ENCODE peak calls at places on chromosomes 5 and 9, in ten cellular contexts. One of them, this sample, is unnamed.

GRCh38 chr9:89884356-89885083 is 279.7 kb downstream of the GADD45G start:
- DNase-seq in left lung: no peak
- DNase-seq in Calu3: no peak
- DNase-seq in H1: no peak
- DNase-seq in A673: no peak
- DNase-seq in MCF 10A: no peak
- DNase-seq in transverse colon: no peak
- DNase-seq in HepG2: no peak
- DNase-seq in left ventricle myocardium inferior: peak
- DNase-seq in cardiac fibroblast: no peak
- DNase-seq in this sample: no peak

GRCh38 chr5:41414598-41414997 is 95.8 kb downstream of the PLCXD3 start:
- DNase-seq in Calu3: peak
- DNase-seq in left ventricle myocardium inferior: no peak
- DNase-seq in left lung: no peak
- DNase-seq in MCF 10A: peak
- DNase-seq in H1: no peak
- DNase-seq in transverse colon: no peak
- DNase-seq in HepG2: peak
- DNase-seq in A673: no peak
- DNase-seq in cardiac fibroblast: peak
- DNase-seq in this sample: no peak

GRCh38 chr5:111254613-111255012 is 30.4 kb downstream of the CAMK4 start:
- DNase-seq in Calu3: peak
- DNase-seq in MCF 10A: no peak
- DNase-seq in left lung: no peak
- DNase-seq in left ventricle myocardium inferior: no peak
- DNase-seq in transverse colon: no peak
- DNase-seq in HepG2: no peak
- DNase-seq in cardiac fibroblast: no peak
- DNase-seq in A673: no peak
- DNase-seq in H1: no peak
- DNase-seq in this sample: no peak

GRCh38 chr5:120007619-120008018 is 378.3 kb downstream of the FAM170A start:
- DNase-seq in A673: no peak
- DNase-seq in Calu3: no peak
- DNase-seq in cardiac fibroblast: no peak
- DNase-seq in left lung: no peak
- DNase-seq in HepG2: no peak
- DNase-seq in H1: no peak
- DNase-seq in MCF 10A: no peak
- DNase-seq in transverse colon: no peak
- DNase-seq in left ventricle myocardium inferior: no peak
- DNase-seq in this sample: no peak

GRCh38 chr5:158039911-158040347 is 181.0 kb upstream of the CLINT1 start:
- DNase-seq in A673: no peak
- DNase-seq in HepG2: no peak
- DNase-seq in left lung: no peak
- DNase-seq in transverse colon: no peak
- DNase-seq in cardiac fibroblast: no peak
- DNase-seq in Calu3: no peak
- DNase-seq in left ventricle myocardium inferior: no peak
- DNase-seq in H1: no peak
- DNase-seq in MCF 10A: no peak
- DNase-seq in this sample: no peak

GRCh38 chr5:161385080-161385479 is 161.4 kb downstream of the GABRB2 start:
- DNase-seq in H1: no peak
- DNase-seq in HepG2: no peak
- DNase-seq in left ventricle myocardium inferior: no peak
- DNase-seq in transverse colon: no peak
- DNase-seq in Calu3: no peak
- DNase-seq in MCF 10A: no peak
- DNase-seq in A673: no peak
- DNase-seq in cardiac fibroblast: no peak
- DNase-seq in left lung: no peak
- DNase-seq in this sample: no peak

GRCh38 chr5:133383580-133383939 is 228.8 kb downstream of the FSTL4 start:
- DNase-seq in A673: no peak
- DNase-seq in H1: no peak
- DNase-seq in left ventricle myocardium inferior: no peak
- DNase-seq in HepG2: no peak
- DNase-seq in MCF 10A: no peak
- DNase-seq in left lung: no peak
- DNase-seq in transverse colon: no peak
- DNase-seq in cardiac fibroblast: no peak
- DNase-seq in Calu3: no peak
- DNase-seq in this sample: peak

GRCh38 chr9:101119206-101119819 is 90.8 kb downstream of the PLPPR1 start:
- DNase-seq in transverse colon: peak
- DNase-seq in cardiac fibroblast: peak
- DNase-seq in H1: no peak
- DNase-seq in Calu3: peak
- DNase-seq in left lung: peak
- DNase-seq in MCF 10A: peak
- DNase-seq in A673: peak
- DNase-seq in left ventricle myocardium inferior: peak
- DNase-seq in HepG2: peak
- DNase-seq in this sample: no peak

GRCh38 chr9:112752334-112753110 is 2.0 kb downstream of the SNX30 start:
- DNase-seq in left lung: no peak
- DNase-seq in transverse colon: no peak
- DNase-seq in cardiac fibroblast: no peak
- DNase-seq in HepG2: no peak
- DNase-seq in H1: no peak
- DNase-seq in A673: no peak
- DNase-seq in left ventricle myocardium inferior: no peak
- DNase-seq in MCF 10A: no peak
- DNase-seq in Calu3: no peak
- DNase-seq in this sample: no peak

GRCh38 chr9:112751059-112751795 is 667 bp downstream of the SNX30 start:
- DNase-seq in left ventricle myocardium inferior: peak
- DNase-seq in left lung: peak
- DNase-seq in transverse colon: peak
- DNase-seq in A673: peak
- DNase-seq in Calu3: peak
- DNase-seq in H1: peak
- DNase-seq in cardiac fibroblast: peak
- DNase-seq in MCF 10A: peak
- DNase-seq in HepG2: peak
- DNase-seq in this sample: peak

GRCh38 chr9:112748041-112748440 is 2.5 kb upstream of the SNX30 start:
- DNase-seq in H1: no peak
- DNase-seq in HepG2: no peak
- DNase-seq in transverse colon: no peak
- DNase-seq in MCF 10A: no peak
- DNase-seq in left lung: no peak
- DNase-seq in Calu3: no peak
- DNase-seq in left ventricle myocardium inferior: no peak
- DNase-seq in cardiac fibroblast: no peak
- DNase-seq in A673: no peak
- DNase-seq in this sample: no peak

GRCh38 chr9:112750767-112751058 is 153 bp downstream of the SNX30 start:
- DNase-seq in left ventricle myocardium inferior: no peak
- DNase-seq in cardiac fibroblast: no peak
- DNase-seq in Calu3: no peak
- DNase-seq in transverse colon: no peak
- DNase-seq in A673: no peak
- DNase-seq in H1: no peak
- DNase-seq in HepG2: no peak
- DNase-seq in MCF 10A: no peak
- DNase-seq in left lung: no peak
- DNase-seq in this sample: no peak

DNA sequence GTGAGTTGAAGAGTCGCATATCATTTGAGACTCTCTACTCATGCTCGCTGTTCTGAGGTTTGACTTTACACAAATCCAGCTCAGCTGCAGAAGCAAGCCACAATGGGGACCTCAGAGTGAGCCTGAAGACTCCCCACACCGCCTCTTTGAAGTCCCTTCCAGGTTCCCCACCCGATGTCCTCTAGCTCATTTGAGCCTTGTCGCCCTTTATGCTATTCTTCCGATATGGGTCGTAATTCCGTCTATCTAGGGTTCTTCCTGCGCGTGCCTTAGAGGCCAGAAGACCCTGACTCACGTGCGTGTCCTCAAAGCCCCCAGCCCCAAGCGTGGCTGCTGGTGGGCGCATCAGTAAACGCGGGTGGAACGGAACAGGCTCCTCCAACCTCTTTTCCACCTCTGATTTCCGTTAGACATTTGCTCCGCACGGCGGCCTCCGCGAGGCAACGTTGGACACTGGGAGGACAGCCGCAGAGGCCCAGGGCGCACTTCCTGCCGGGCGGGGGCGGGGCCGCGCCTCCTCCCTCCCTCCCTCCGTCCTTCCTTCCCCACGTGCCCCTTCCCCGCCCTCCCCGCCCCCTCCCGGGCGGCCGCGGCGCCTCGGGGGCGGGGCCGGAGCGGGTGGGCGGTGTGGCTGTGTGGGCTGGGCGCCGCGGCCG is at the start of gene SNX30:
- DNase-seq in Calu3: peak
- DNase-seq in left lung: peak
- DNase-seq in left ventricle myocardium inferior: peak
- DNase-seq in cardiac fibroblast: peak
- DNase-seq in A673: peak
- DNase-seq in transverse colon: peak
- DNase-seq in HepG2: peak
- DNase-seq in MCF 10A: peak
- DNase-seq in H1: peak
- DNase-seq in this sample: peak
- TF ChIP-seq CTCF in Calu3: no peak
- TF ChIP-seq CTCF in left lung: no peak
- TF ChIP-seq CTCF in left ventricle myocardium inferior: peak
- TF ChIP-seq CTCF in cardiac fibroblast: no peak
- TF ChIP-seq CTCF in A673: no peak
- TF ChIP-seq CTCF in transverse colon: peak
- TF ChIP-seq CTCF in HepG2: peak
- TF ChIP-seq CTCF in MCF 10A: no peak
- TF ChIP-seq CTCF in H1: no peak
- TF ChIP-seq CTCF in this sample: no peak

DNA sequence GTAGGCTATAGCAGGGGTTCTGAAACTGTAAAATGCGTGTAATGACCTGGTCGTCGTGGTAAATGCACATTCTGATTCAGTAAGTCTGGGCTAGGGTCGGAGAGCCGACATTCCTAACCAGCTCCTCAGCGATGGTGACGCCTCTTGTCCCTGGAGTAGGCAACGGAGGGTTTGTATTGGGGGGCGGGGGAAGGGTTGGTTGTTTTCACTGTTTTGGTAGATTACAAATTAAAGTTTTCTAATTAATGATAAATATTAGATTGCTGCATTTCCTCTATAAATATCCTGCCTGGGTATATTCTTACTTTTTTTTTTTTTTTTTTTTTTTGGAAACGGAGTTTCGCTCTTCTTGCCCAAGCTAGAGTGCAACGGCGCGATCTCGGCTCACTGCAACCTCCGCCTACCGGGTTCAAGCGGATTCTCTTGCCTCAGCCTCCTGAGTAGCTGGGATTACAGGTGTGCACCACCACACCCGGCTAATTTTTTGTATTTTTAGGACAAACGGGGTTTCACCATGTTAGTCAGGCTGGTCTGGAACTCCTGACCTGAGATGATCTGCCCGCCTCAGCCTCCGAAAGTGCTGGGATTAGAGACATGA is 566 bp upstream of the ALDH7A1 start:
- DNase-seq in transverse colon: no peak
- DNase-seq in A673: no peak
- DNase-seq in Calu3: no peak
- DNase-seq in left ventricle myocardium inferior: no peak
- DNase-seq in MCF 10A: no peak
- DNase-seq in cardiac fibroblast: no peak
- DNase-seq in H1: no peak
- DNase-seq in left lung: no peak
- DNase-seq in HepG2: no peak
- DNase-seq in this sample: peak
- TF ChIP-seq CTCF in transverse colon: no peak
- TF ChIP-seq CTCF in A673: no peak
- TF ChIP-seq CTCF in Calu3: no peak
- TF ChIP-seq CTCF in left ventricle myocardium inferior: no peak
- TF ChIP-seq CTCF in MCF 10A: no peak
- TF ChIP-seq CTCF in cardiac fibroblast: no peak
- TF ChIP-seq CTCF in H1: no peak
- TF ChIP-seq CTCF in left lung: no peak
- TF ChIP-seq CTCF in HepG2: no peak
- TF ChIP-seq CTCF in this sample: no peak

GRCh38 chr9:5714501-5715401 is 85.8 kb downstream of the RIC1 start:
- DNase-seq in transverse colon: no peak
- DNase-seq in left lung: no peak
- DNase-seq in Calu3: peak
- DNase-seq in left ventricle myocardium inferior: no peak
- DNase-seq in HepG2: peak
- DNase-seq in H1: no peak
- DNase-seq in A673: no peak
- DNase-seq in MCF 10A: peak
- DNase-seq in cardiac fibroblast: peak
- DNase-seq in this sample: no peak
- TF ChIP-seq CTCF in transverse colon: no peak
- TF ChIP-seq CTCF in left lung: no peak
- TF ChIP-seq CTCF in Calu3: no peak
- TF ChIP-seq CTCF in left ventricle myocardium inferior: no peak
- TF ChIP-seq CTCF in HepG2: peak
- TF ChIP-seq CTCF in H1: peak
- TF ChIP-seq CTCF in A673: peak
- TF ChIP-seq CTCF in MCF 10A: peak
- TF ChIP-seq CTCF in cardiac fibroblast: peak
- TF ChIP-seq CTCF in this sample: peak

GRCh38 chr5:169847519-169847918 is 132.8 kb downstream of the INSYN2B start:
- DNase-seq in HepG2: no peak
- DNase-seq in left ventricle myocardium inferior: no peak
- DNase-seq in A673: no peak
- DNase-seq in MCF 10A: no peak
- DNase-seq in left lung: no peak
- DNase-seq in transverse colon: no peak
- DNase-seq in Calu3: no peak
- DNase-seq in H1: no peak
- DNase-seq in cardiac fibroblast: peak
- DNase-seq in this sample: no peak

GRCh38 chr5:169848271-169848670 is 132.0 kb downstream of the INSYN2B start:
- DNase-seq in A673: no peak
- DNase-seq in MCF 10A: no peak
- DNase-seq in transverse colon: no peak
- DNase-seq in HepG2: no peak
- DNase-seq in left lung: no peak
- DNase-seq in Calu3: no peak
- DNase-seq in cardiac fibroblast: no peak
- DNase-seq in left ventricle myocardium inferior: no peak
- DNase-seq in H1: no peak
- DNase-seq in this sample: no peak

GRCh38 chr5:169848792-169849191 is 131.5 kb downstream of the INSYN2B start:
- DNase-seq in cardiac fibroblast: no peak
- DNase-seq in left ventricle myocardium inferior: no peak
- DNase-seq in MCF 10A: no peak
- DNase-seq in left lung: no peak
- DNase-seq in transverse colon: no peak
- DNase-seq in HepG2: no peak
- DNase-seq in Calu3: no peak
- DNase-seq in A673: no peak
- DNase-seq in H1: no peak
- DNase-seq in this sample: no peak

DNA sequence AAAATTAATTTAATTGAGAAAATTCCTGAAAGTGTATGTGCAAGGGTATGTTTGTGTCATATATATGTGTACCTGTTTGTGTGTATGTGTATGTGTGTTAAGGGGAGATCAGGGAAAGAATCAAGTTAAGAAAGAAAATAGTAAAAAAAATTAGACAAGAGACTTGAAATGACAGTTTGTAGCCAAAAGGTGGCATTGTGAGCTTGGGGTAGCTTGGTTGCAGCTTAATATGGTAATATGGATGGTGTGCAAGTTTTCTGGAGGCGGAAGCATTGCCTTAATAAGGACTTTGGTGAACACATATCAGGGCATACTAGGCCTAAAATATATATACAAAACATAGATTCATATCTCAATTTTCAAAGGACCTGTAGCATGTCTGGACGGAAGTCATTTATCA is 129.9 kb downstream of the INSYN2B start:
- DNase-seq in left lung: no peak
- DNase-seq in H1: no peak
- DNase-seq in Calu3: no peak
- DNase-seq in MCF 10A: no peak
- DNase-seq in A673: peak
- DNase-seq in HepG2: no peak
- DNase-seq in cardiac fibroblast: no peak
- DNase-seq in transverse colon: no peak
- DNase-seq in left ventricle myocardium inferior: no peak
- DNase-seq in this sample: no peak
- TF ChIP-seq CTCF in left lung: no peak
- TF ChIP-seq CTCF in H1: peak
- TF ChIP-seq CTCF in Calu3: no peak
- TF ChIP-seq CTCF in MCF 10A: peak
- TF ChIP-seq CTCF in A673: peak
- TF ChIP-seq CTCF in HepG2: no peak
- TF ChIP-seq CTCF in cardiac fibroblast: peak
- TF ChIP-seq CTCF in transverse colon: no peak
- TF ChIP-seq CTCF in left ventricle myocardium inferior: no peak
- TF ChIP-seq CTCF in this sample: peak